ENCODE peak calls at places on chromosomes 13 and 19, in ten cellular contexts. One of them, this sample, is unnamed.

GRCh38 chr13:50766043-50766442 is 77.4 kb downstream of the DLEU7 start:
- DNase-seq in thoracic aorta: no peak
- DNase-seq in Panc1: no peak
- DNase-seq in GM12865: no peak
- DNase-seq in tibial nerve: no peak
- DNase-seq in GM06990: no peak
- DNase-seq in uterus: no peak
- DNase-seq in spleen: no peak
- DNase-seq in MM.1S: no peak
- DNase-seq in fibroblast of mammary gland: peak
- DNase-seq in this sample: peak

GRCh38 chr13:46039421-46040036 is 13.0 kb downstream of the ZC3H13 start:
- DNase-seq in GM06990: no peak
- DNase-seq in tibial nerve: no peak
- DNase-seq in spleen: no peak
- DNase-seq in GM12865: no peak
- DNase-seq in fibroblast of mammary gland: peak
- DNase-seq in Panc1: no peak
- DNase-seq in thoracic aorta: no peak
- DNase-seq in MM.1S: no peak
- DNase-seq in uterus: no peak
- DNase-seq in this sample: no peak

GRCh38 chr13:20124303-20124702 is 36.5 kb downstream of the GJA3 start:
- DNase-seq in GM12865: no peak
- DNase-seq in uterus: no peak
- DNase-seq in GM06990: no peak
- DNase-seq in Panc1: no peak
- DNase-seq in fibroblast of mammary gland: peak
- DNase-seq in tibial nerve: no peak
- DNase-seq in thoracic aorta: no peak
- DNase-seq in spleen: no peak
- DNase-seq in MM.1S: no peak
- DNase-seq in this sample: no peak

GRCh38 chr13:21522847-21523246 is 63.7 kb upstream of the ZDHHC20 start:
- DNase-seq in spleen: no peak
- DNase-seq in fibroblast of mammary gland: no peak
- DNase-seq in MM.1S: no peak
- DNase-seq in GM06990: no peak
- DNase-seq in thoracic aorta: no peak
- DNase-seq in Panc1: no peak
- DNase-seq in GM12865: no peak
- DNase-seq in tibial nerve: no peak
- DNase-seq in uterus: no peak
- DNase-seq in this sample: no peak

GRCh38 chr13:31044658-31045620 is 112.5 kb downstream of the TEX26 start:
- DNase-seq in GM06990: no peak
- DNase-seq in Panc1: no peak
- DNase-seq in fibroblast of mammary gland: no peak
- DNase-seq in spleen: no peak
- DNase-seq in thoracic aorta: no peak
- DNase-seq in GM12865: peak
- DNase-seq in uterus: no peak
- DNase-seq in MM.1S: no peak
- DNase-seq in tibial nerve: no peak
- DNase-seq in this sample: no peak

GRCh38 chr13:72462726-72463125 is 264.7 kb downstream of the MZT1 start:
- DNase-seq in thoracic aorta: no peak
- DNase-seq in spleen: no peak
- DNase-seq in tibial nerve: no peak
- DNase-seq in GM12865: no peak
- DNase-seq in uterus: no peak
- DNase-seq in GM06990: no peak
- DNase-seq in fibroblast of mammary gland: no peak
- DNase-seq in MM.1S: no peak
- DNase-seq in Panc1: no peak
- DNase-seq in this sample: no peak

GRCh38 chr13:90485441-90485840 is 862.0 kb upstream of the MIR17HG start:
- DNase-seq in tibial nerve: no peak
- DNase-seq in GM12865: no peak
- DNase-seq in MM.1S: no peak
- DNase-seq in Panc1: no peak
- DNase-seq in uterus: no peak
- DNase-seq in GM06990: no peak
- DNase-seq in fibroblast of mammary gland: peak
- DNase-seq in thoracic aorta: no peak
- DNase-seq in spleen: no peak
- DNase-seq in this sample: peak

GRCh38 chr13:45749026-45749759 is 47.1 kb downstream of the CBY2 start:
- DNase-seq in fibroblast of mammary gland: no peak
- DNase-seq in Panc1: no peak
- DNase-seq in GM12865: no peak
- DNase-seq in thoracic aorta: no peak
- DNase-seq in GM06990: no peak
- DNase-seq in tibial nerve: no peak
- DNase-seq in spleen: no peak
- DNase-seq in uterus: no peak
- DNase-seq in MM.1S: no peak
- DNase-seq in this sample: no peak

GRCh38 chr19:50406156-50406820 is 12.4 kb upstream of the SPIB start:
- DNase-seq in fibroblast of mammary gland: no peak
- DNase-seq in GM06990: no peak
- DNase-seq in Panc1: no peak
- DNase-seq in uterus: no peak
- DNase-seq in GM12865: no peak
- DNase-seq in spleen: no peak
- DNase-seq in MM.1S: no peak
- DNase-seq in thoracic aorta: no peak
- DNase-seq in tibial nerve: no peak
- DNase-seq in this sample: no peak

GRCh38 chr19:50398675-50399367 is 14.7 kb downstream of the POLD1 start:
- DNase-seq in GM12865: no peak
- DNase-seq in MM.1S: no peak
- DNase-seq in Panc1: no peak
- DNase-seq in tibial nerve: no peak
- DNase-seq in uterus: no peak
- DNase-seq in spleen: no peak
- DNase-seq in fibroblast of mammary gland: no peak
- DNase-seq in GM06990: no peak
- DNase-seq in thoracic aorta: no peak
- DNase-seq in this sample: no peak

GRCh38 chr19:50402544-50403301 is 16.0 kb upstream of the SPIB start:
- DNase-seq in uterus: no peak
- DNase-seq in GM12865: no peak
- DNase-seq in fibroblast of mammary gland: no peak
- DNase-seq in Panc1: no peak
- DNase-seq in MM.1S: no peak
- DNase-seq in GM06990: no peak
- DNase-seq in thoracic aorta: no peak
- DNase-seq in tibial nerve: no peak
- DNase-seq in spleen: peak
- DNase-seq in this sample: no peak

GRCh38 chr19:50399368-50399745 is 15.2 kb downstream of the POLD1 start:
- DNase-seq in GM12865: no peak
- DNase-seq in uterus: no peak
- DNase-seq in Panc1: no peak
- DNase-seq in tibial nerve: no peak
- DNase-seq in MM.1S: no peak
- DNase-seq in GM06990: no peak
- DNase-seq in spleen: no peak
- DNase-seq in fibroblast of mammary gland: no peak
- DNase-seq in thoracic aorta: no peak
- DNase-seq in this sample: no peak

GRCh38 chr19:50401505-50402450 is 17.0 kb upstream of the SPIB start:
- DNase-seq in GM12865: no peak
- DNase-seq in Panc1: no peak
- DNase-seq in GM06990: no peak
- DNase-seq in MM.1S: no peak
- DNase-seq in tibial nerve: no peak
- DNase-seq in spleen: no peak
- DNase-seq in fibroblast of mammary gland: no peak
- DNase-seq in uterus: no peak
- DNase-seq in thoracic aorta: no peak
- DNase-seq in this sample: no peak
- TF ChIP-seq CTCF in GM12865: no peak
- TF ChIP-seq CTCF in Panc1: no peak
- TF ChIP-seq CTCF in GM06990: peak
- TF ChIP-seq CTCF in MM.1S: no peak
- TF ChIP-seq CTCF in tibial nerve: no peak
- TF ChIP-seq CTCF in spleen: no peak
- TF ChIP-seq CTCF in fibroblast of mammary gland: no peak
- TF ChIP-seq CTCF in uterus: no peak
- TF ChIP-seq CTCF in thoracic aorta: no peak
- TF ChIP-seq CTCF in this sample: no peak

GRCh38 chr19:15156391-15156790 is 44.4 kb downstream of the NOTCH3 start:
- DNase-seq in Panc1: no peak
- DNase-seq in tibial nerve: no peak
- DNase-seq in uterus: no peak
- DNase-seq in GM06990: no peak
- DNase-seq in thoracic aorta: no peak
- DNase-seq in spleen: no peak
- DNase-seq in MM.1S: no peak
- DNase-seq in fibroblast of mammary gland: no peak
- DNase-seq in GM12865: no peak
- DNase-seq in this sample: no peak

GRCh38 chr19:15159251-15159650 is 41.5 kb downstream of the NOTCH3 start:
- DNase-seq in GM06990: no peak
- DNase-seq in uterus: no peak
- DNase-seq in spleen: no peak
- DNase-seq in thoracic aorta: no peak
- DNase-seq in Panc1: no peak
- DNase-seq in fibroblast of mammary gland: peak
- DNase-seq in tibial nerve: no peak
- DNase-seq in MM.1S: peak
- DNase-seq in GM12865: peak
- DNase-seq in this sample: peak

GRCh38 chr19:15154002-15154612 is 46.7 kb downstream of the NOTCH3 start:
- DNase-seq in GM06990: no peak
- DNase-seq in tibial nerve: no peak
- DNase-seq in Panc1: no peak
- DNase-seq in MM.1S: peak
- DNase-seq in spleen: no peak
- DNase-seq in fibroblast of mammary gland: peak
- DNase-seq in GM12865: peak
- DNase-seq in thoracic aorta: no peak
- DNase-seq in uterus: no peak
- DNase-seq in this sample: peak

GRCh38 chr19:15149704-15150103 is 42.5 kb downstream of the SYDE1 start:
- DNase-seq in GM12865: no peak
- DNase-seq in MM.1S: no peak
- DNase-seq in Panc1: no peak
- DNase-seq in thoracic aorta: no peak
- DNase-seq in tibial nerve: no peak
- DNase-seq in fibroblast of mammary gland: no peak
- DNase-seq in uterus: no peak
- DNase-seq in spleen: no peak
- DNase-seq in GM06990: no peak
- DNase-seq in this sample: no peak

DNA sequence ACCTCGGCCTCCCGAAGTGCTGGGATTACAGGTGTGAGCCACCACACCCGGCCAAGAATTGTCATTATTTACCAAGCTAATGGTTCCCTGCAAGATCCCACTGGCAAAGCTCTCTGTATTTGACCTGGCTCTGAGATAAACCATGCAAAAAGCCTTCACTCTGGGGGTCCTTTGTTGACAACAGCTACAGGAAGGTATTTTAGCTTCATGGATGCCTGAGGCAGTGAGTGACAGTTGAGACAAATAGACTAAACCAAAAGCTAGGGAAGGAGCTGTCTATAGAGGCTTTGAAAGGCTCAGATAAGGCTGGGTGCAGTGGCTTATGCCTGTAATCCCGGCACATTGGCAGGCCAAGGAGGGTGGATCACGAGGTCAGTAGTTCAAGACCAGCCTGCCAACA is 45.5 kb downstream of the NOTCH3 start:
- DNase-seq in GM12865: no peak
- DNase-seq in uterus: no peak
- DNase-seq in Panc1: no peak
- DNase-seq in thoracic aorta: no peak
- DNase-seq in GM06990: no peak
- DNase-seq in MM.1S: no peak
- DNase-seq in tibial nerve: no peak
- DNase-seq in spleen: no peak
- DNase-seq in fibroblast of mammary gland: no peak
- DNase-seq in this sample: no peak
- TF ChIP-seq CTCF in GM12865: no peak
- TF ChIP-seq CTCF in uterus: no peak
- TF ChIP-seq CTCF in Panc1: no peak
- TF ChIP-seq CTCF in thoracic aorta: no peak
- TF ChIP-seq CTCF in GM06990: no peak
- TF ChIP-seq CTCF in MM.1S: no peak
- TF ChIP-seq CTCF in tibial nerve: no peak
- TF ChIP-seq CTCF in spleen: no peak
- TF ChIP-seq CTCF in fibroblast of mammary gland: no peak
- TF ChIP-seq CTCF in this sample: no peak

DNA sequence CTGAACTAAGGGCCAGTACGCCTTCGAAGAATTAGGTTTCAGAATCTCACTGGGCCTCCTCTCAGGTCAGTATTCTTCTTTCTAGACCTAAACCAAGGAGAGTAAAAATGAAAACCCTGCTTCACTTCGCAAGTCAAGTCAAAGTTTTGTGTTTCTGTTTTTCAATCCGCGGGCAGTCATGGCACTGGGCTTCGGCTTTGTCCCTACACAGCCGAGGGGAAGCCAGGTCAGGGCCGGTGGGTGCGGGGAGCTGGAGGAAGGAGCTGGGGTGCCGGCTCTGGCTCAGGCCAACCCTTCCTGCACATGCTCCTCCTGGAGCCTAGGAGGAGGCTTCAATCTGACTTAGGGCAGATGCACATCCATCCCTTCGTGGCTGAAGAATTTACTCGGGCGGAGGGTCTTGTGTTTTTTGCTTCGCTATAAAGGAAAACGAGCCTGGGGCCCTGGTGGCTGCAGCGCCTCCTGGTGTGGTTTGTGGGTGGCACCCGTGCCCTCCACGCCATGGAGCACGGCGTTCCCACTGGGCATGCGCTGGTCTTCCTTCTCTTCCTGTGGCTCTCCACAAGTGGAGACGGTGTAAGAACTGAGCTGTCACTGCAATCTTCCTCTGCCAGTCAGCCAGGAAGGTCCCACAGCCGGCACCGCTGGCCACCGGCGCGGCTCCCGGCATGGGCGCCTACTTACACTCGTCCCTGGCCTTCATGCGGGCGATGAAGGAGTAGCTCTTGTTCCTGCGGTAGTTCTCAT is 22.5 kb downstream of the C19orf44 start:
- DNase-seq in uterus: no peak
- DNase-seq in fibroblast of mammary gland: no peak
- DNase-seq in tibial nerve: no peak
- DNase-seq in GM06990: no peak
- DNase-seq in Panc1: no peak
- DNase-seq in spleen: no peak
- DNase-seq in MM.1S: no peak
- DNase-seq in GM12865: no peak
- DNase-seq in thoracic aorta: no peak
- DNase-seq in this sample: no peak
- TF ChIP-seq CTCF in uterus: no peak
- TF ChIP-seq CTCF in fibroblast of mammary gland: no peak
- TF ChIP-seq CTCF in tibial nerve: no peak
- TF ChIP-seq CTCF in GM06990: no peak
- TF ChIP-seq CTCF in Panc1: no peak
- TF ChIP-seq CTCF in spleen: no peak
- TF ChIP-seq CTCF in MM.1S: no peak
- TF ChIP-seq CTCF in GM12865: no peak
- TF ChIP-seq CTCF in thoracic aorta: no peak
- TF ChIP-seq CTCF in this sample: no peak

GRCh38 chr13:95245072-95245471 is 56.2 kb downstream of the ABCC4 start:
- DNase-seq in Panc1: no peak
- DNase-seq in thoracic aorta: no peak
- DNase-seq in spleen: no peak
- DNase-seq in GM12865: peak
- DNase-seq in tibial nerve: no peak
- DNase-seq in MM.1S: no peak
- DNase-seq in fibroblast of mammary gland: no peak
- DNase-seq in GM06990: no peak
- DNase-seq in uterus: no peak
- DNase-seq in this sample: no peak
- TF ChIP-seq CTCF in Panc1: no peak
- TF ChIP-seq CTCF in thoracic aorta: no peak
- TF ChIP-seq CTCF in spleen: no peak
- TF ChIP-seq CTCF in GM12865: no peak
- TF ChIP-seq CTCF in tibial nerve: no peak
- TF ChIP-seq CTCF in MM.1S: no peak
- TF ChIP-seq CTCF in fibroblast of mammary gland: no peak
- TF ChIP-seq CTCF in GM06990: no peak
- TF ChIP-seq CTCF in uterus: no peak
- TF ChIP-seq CTCF in this sample: no peak

This sample was measured in foreskin fibroblast.